ENCODE peak calls at places on chromosomes 2 and 18, in five cellular contexts. E is RKO; D is left cardiac atrium; Y is activated CD4-positive, alpha-beta T cell treated with anti-CD3 and anti-CD28 coated beads, Interleukin-2, amount 10 ng/mL, durations not matched to agents 7 days and 5 days; O is SJSA1. K is an unnamed sample.

GRCh38 chr2:33522571-33522970 is 46.1 kb downstream of the RASGRP3 start:
- DNase-seq in E (no peak), D (no peak), Y (no peak), O (no peak), K (no peak)

GRCh38 chr2:198006733-198007132 is 202.3 kb downstream of the PLCL1 start:
- DNase-seq in E (no peak), D (no peak), Y (no peak), O (no peak), K (no peak)

GRCh38 chr2:46842876-46843275 is 72.7 kb downstream of the MCFD2 start:
- DNase-seq in E (no peak), D (no peak), Y (no peak), O (no peak), K (no peak)

GRCh38 chr2:240615830-240616547 is 9.3 kb upstream of the GPR35 start:
- DNase-seq in E (no peak), D (peak; percentile 17), Y (no peak), O (no peak), K (no peak)

GRCh38 chr18:4352746-4353522 is 102.2 kb downstream of the DLGAP1 start:
- DNase-seq in E (no peak), D (no peak), Y (no peak), O (no peak), K (no peak)

GRCh38 chr2:233122541-233122940 is 62.4 kb downstream of the INPP5D start:
- DNase-seq in E (no peak), D (no peak), Y (no peak), O (no peak), K (no peak)

GRCh38 chr2:97951155-97951670 is 44.5 kb downstream of the TMEM131 start:
- DNase-seq in E (no peak), D (no peak), Y (no peak), O (no peak), K (no peak)

GRCh38 chr2:37798315-37799005 is 126.6 kb upstream of the RMDN2 start:
- DNase-seq in E (no peak), D (no peak), Y (no peak), O (no peak), K (no peak)

GRCh38 chr2:120540719-120541552 is 194.7 kb upstream of the GLI2 start:
- DNase-seq in E (no peak), D (no peak), Y (no peak), O (no peak), K (no peak)

GRCh38 chr18:43875496-43875895 is 598.2 kb upstream of the SYT4 start:
- DNase-seq in E (no peak), D (no peak), Y (no peak), O (no peak), K (no peak)

GRCh38 chr2:62485780-62486765 is 19.9 kb downstream of the TMEM17 start:
- DNase-seq in E (no peak), D (no peak), Y (no peak), O (no peak), K (no peak)